ENCODE peak calls at places on chromosomes 1 and 21, in seven cellular contexts. Q is A673; X is neuronal stem cell; M is heart right ventricle; I is lung; V is CD8-positive, alpha-beta T cell; R is endodermal cell. F is an unnamed sample.

GRCh38 chr1:5151481-5151880 is 497.1 kb downstream of the AJAP1 start:
- DNase-seq in R (no peak), I (no peak), M (no peak), X (no peak), V (no peak), Q (no peak), F (no peak)

GRCh38 chr1:172180886-172181285 is 239.6 kb upstream of the C1orf105 start:
- DNase-seq in Q (peak; percentile 33), X (no peak), I (no peak), R (no peak), V (no peak), M (peak; percentile 55), F (peak; percentile 66)

GRCh38 chr21:34974162-34974981 is 74.7 kb downstream of the RUNX1 start:
- DNase-seq in X (no peak), M (no peak), R (no peak), I (no peak), Q (no peak), V (peak; percentile 33), F (no peak)

GRCh38 chr1:192807968-192808587 is 761 bp upstream of the RGS2 start:
- DNase-seq in M (no peak), Q (peak; percentile 58), R (no peak), I (no peak), X (no peak), V (no peak), F (no peak)

GRCh38 chr1:231064418-231064817 is 24.4 kb upstream of the FAM89A start:
- DNase-seq in R (no peak), M (no peak), Q (no peak), V (no peak), X (no peak), I (no peak), F (no peak)

GRCh38 chr1:11138952-11139351 is 39.3 kb upstream of the EXOSC10 start:
- DNase-seq in R (no peak), I (no peak), Q (no peak), X (no peak), V (no peak), M (no peak), F (no peak)

GRCh38 chr1:12798911-12799310 is 7.7 kb downstream of the PRAMEF1 start:
- DNase-seq in I (no peak), M (no peak), X (no peak), V (no peak), R (no peak), Q (no peak), F (no peak)

GRCh38 chr21:46027855-46028493 is 46.4 kb downstream of the COL6A1 start:
- DNase-seq in Q (no peak), I (no peak), R (no peak), V (no peak), X (no peak), M (no peak), F (no peak)

GRCh38 chr1:226002667-226003501 is 3.7 kb upstream of the SDE2 start:
- DNase-seq in X (peak; percentile 62), I (peak; percentile 52), Q (peak; percentile 89), V (no peak), R (peak; percentile 97), M (peak; percentile 75), F (peak; percentile 23)

GRCh38 chr1:20376880-20377494 is 86.3 kb downstream of the VWA5B1 start:
- DNase-seq in Q (peak; percentile 45), R (peak; percentile 93), V (peak; percentile 19), I (peak; percentile 44), M (peak; percentile 16), X (peak; percentile 61), F (no peak)

GRCh38 chr1:227131193-227131592 is 187.1 kb downstream of the CDC42BPA start:
- DNase-seq in R (no peak), Q (peak; percentile 31), X (no peak), M (no peak), I (no peak), V (no peak), F (no peak)

GRCh38 chr1:175193339-175193950 is 869 bp upstream of the KIAA0040 start:
- DNase-seq in R (no peak), X (no peak), M (peak; percentile 18), Q (no peak), I (no peak), V (no peak), F (no peak)

GRCh38 chr1:167756760-167757405 is 35.1 kb downstream of the MPZL1 start:
- DNase-seq in M (peak; percentile 43), X (no peak), I (no peak), V (no peak), R (no peak), Q (peak; percentile 7), F (no peak)

GRCh38 chr1:6148497-6149241 is 31.5 kb downstream of the CHD5 start:
- DNase-seq in M (no peak), R (peak; percentile 97), X (peak; percentile 80), V (peak; percentile 52), Q (peak; percentile 76), I (peak; percentile 56), F (no peak)

GRCh38 chr1:174692313-174692712 is 244.5 kb downstream of the GPR52 start:
- DNase-seq in I (no peak), V (no peak), Q (peak; percentile 6), M (no peak), X (no peak), R (no peak), F (no peak)

GRCh38 chr1:91564888-91565700 is 64.4 kb downstream of the CDC7 start:
- DNase-seq in M (no peak), R (no peak), Q (no peak), X (peak; percentile 74), V (no peak), I (no peak), F (no peak)

GRCh38 chr1:175015243-175015642 is 8.0 kb downstream of the MRPS14 start:
- DNase-seq in R (no peak), Q (no peak), X (no peak), M (no peak), V (no peak), I (no peak), F (no peak)

GRCh38 chr1:20174937-20175666 is 10.8 kb upstream of the UBXN10 start:
- DNase-seq in M (no peak), Q (no peak), V (no peak), I (no peak), R (no peak), X (no peak), F (no peak)

GRCh38 chr21:29298348-29299045 is at the start of gene BACH1:
- DNase-seq in I (peak; percentile 88), R (peak; percentile 96), X (peak; percentile 84), M (peak; percentile 87), V (peak; percentile 80), Q (peak; percentile 90), F (peak; percentile 46)

GRCh38 chr1:112701227-112702066 is 5.5 kb downstream of the RHOC start:
- DNase-seq in M (no peak), Q (no peak), X (no peak), I (no peak), V (no peak), R (no peak), F (no peak)

GRCh38 chr1:211174375-211174774 is 40.4 kb upstream of the KCNH1 start:
- DNase-seq in I (no peak), X (no peak), Q (no peak), R (no peak), V (no peak), M (no peak), F (no peak)

GRCh38 chr1:12411098-12411497 is 181.3 kb downstream of the VPS13D start:
- DNase-seq in R (no peak), X (no peak), I (no peak), V (no peak), M (no peak), Q (no peak), F (no peak)

GRCh38 chr1:57423135-57424131 is at the start of gene DAB1:
- DNase-seq in X (peak; percentile 54), M (no peak), I (no peak), Q (peak; percentile 71), V (no peak), R (peak; percentile 83), F (no peak)

GRCh38 chr1:57421366-57421765 is 2.5 kb downstream of the DAB1 start:
- DNase-seq in R (no peak), X (no peak), Q (peak; percentile 44), I (no peak), V (no peak), M (no peak), F (no peak)

GRCh38 chr1:57422271-57423134 is 1.4 kb downstream of the DAB1 start:
- DNase-seq in X (peak; percentile 63), Q (peak; percentile 80), R (peak; percentile 87), V (no peak), M (no peak), I (no peak), F (no peak)

DNA sequence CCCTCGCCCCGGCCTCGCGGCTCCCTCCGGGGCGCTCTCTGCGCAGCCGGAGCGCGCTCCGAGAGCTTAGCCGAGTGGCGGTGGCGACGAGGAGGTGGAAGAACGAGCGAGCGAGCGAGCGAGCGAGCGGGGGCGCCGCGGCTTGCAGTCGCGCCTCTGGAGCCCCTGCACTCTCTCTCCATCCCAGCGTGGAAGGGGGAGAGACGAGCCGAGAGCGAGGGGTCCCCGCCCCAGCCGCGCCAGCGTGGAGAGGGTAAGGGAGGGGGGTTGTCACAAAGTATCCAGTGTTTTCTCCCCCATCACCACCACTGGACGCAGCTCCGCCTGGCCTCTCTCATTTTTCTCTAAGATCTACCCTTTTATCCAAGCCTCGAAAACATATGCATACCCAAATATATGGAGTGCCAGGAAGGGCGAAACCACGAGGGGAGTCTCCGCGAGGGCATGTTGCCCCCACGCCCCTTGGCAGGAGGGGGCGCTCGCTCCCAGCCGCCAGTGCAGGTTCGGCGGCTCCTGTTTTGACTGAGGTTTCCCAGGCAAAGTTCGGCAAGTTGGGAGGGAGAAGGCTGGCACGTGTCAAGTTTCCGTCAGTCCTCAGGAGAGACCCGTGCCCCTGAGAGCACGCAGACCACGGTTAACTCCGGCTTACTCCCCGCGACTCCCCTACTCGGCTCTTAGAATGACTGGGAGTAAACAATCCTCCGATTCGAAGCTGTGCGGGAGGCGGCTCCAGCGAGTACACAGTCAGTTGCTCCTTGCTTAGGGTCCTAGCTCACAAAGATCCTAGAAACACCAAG is 569 bp upstream of the DAB1 start:
- DNase-seq in M (peak; percentile 27), V (no peak), Q (peak; percentile 92), X (peak; percentile 66), I (no peak), R (peak; percentile 95), F (no peak)
- H3K4me3 ChIP-seq in M (peak overlapping the region; percentile 48), V (no peak overlapping the region), Q (peak overlapping the region; percentile 91), X (peak overlapping the region; percentile 62), I (no peak overlapping the region), R (peak overlapping the region; percentile 84), F (peak overlapping the region; percentile 42)

DNA sequence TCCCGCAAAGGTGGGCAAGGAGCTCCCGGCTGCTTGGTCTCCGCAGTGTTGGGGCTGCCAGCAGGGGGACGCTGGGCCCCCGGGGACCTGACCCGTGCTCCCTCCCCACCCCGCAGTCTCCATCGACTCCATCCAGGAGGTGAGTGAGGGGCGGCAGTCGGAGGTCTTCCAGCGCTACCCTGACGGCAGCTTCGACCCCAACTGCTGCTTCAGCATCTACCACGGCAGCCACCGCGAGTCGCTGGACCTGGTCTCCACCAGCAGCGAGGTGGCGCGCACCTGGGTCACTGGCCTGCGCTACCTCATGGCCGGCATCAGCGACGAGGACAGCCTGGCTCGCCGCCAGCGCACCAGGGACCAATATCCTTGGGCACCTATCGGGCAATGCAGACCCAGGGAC is 3.5 kb downstream of the PLCH2 start:
- DNase-seq in X (no peak), I (no peak), Q (no peak), V (no peak), R (no peak), M (no peak), F (no peak)
- H3K27ac ChIP-seq in X (no peak overlapping the region), I (no peak overlapping the region), Q (no peak overlapping the region), V (no peak overlapping the region), R (no peak overlapping the region), M (no peak overlapping the region), F (no peak overlapping the region)

GRCh38 chr1:109667452-109668122 is at the start of gene GSTM2:
- DNase-seq in Q (peak; percentile 96), V (peak; percentile 55), M (peak; percentile 94), I (peak; percentile 92), R (peak; percentile 98), X (peak; percentile 83), F (peak; percentile 80)
- H3K4me3 ChIP-seq in Q (peak within 1 kb of the TSS; percentile 57), V (peak within 1 kb of the TSS; percentile 49), M (peak within 1 kb of the TSS; percentile 58), I (peak within 1 kb of the TSS; percentile 47), R (peak within 1 kb of the TSS; percentile 70), X (peak within 1 kb of the TSS; percentile 51), F (peak within 1 kb of the TSS; percentile 59)

GRCh38 chr1:207824691-207825090 is 72.8 kb downstream of the CD46 start:
- DNase-seq in I (no peak), V (no peak), R (no peak), Q (no peak), M (no peak), X (no peak), F (peak; percentile 73)
- H3K27ac ChIP-seq in I (peak overlapping the region; percentile 99), V (peak overlapping the region; percentile 79), R (no peak overlapping the region), Q (no peak overlapping the region), M (peak overlapping the region; percentile 95), X (no peak overlapping the region), F (peak overlapping the region; percentile 98)